ENCODE peak calls at places on chromosomes 1 and 21, in ten cellular contexts. One of them, this sample, is unnamed.

GRCh38 chr1:81800741-81801031 is at the start of gene ADGRL2:
- DNase-seq in dorsolateral prefrontal cortex: no peak
- DNase-seq in A673: no peak
- DNase-seq in cardiac fibroblast: no peak
- DNase-seq in GM23338: peak; percentile 71
- DNase-seq in heart right ventricle: peak; percentile 66
- DNase-seq in prostate gland: peak; percentile 42
- DNase-seq in fibroblast of villous mesenchyme: no peak
- DNase-seq in lower leg skin: no peak
- DNase-seq in keratinocyte: no peak
- DNase-seq in this sample: no peak

GRCh38 chr1:231626535-231626950 is at the start of gene DISC1:
- DNase-seq in fibroblast of villous mesenchyme: peak; percentile 94
- DNase-seq in cardiac fibroblast: peak; percentile 95
- DNase-seq in GM23338: peak; percentile 95
- DNase-seq in prostate gland: peak; percentile 74
- DNase-seq in keratinocyte: no peak
- DNase-seq in A673: peak; percentile 81
- DNase-seq in lower leg skin: peak; percentile 79
- DNase-seq in heart right ventricle: peak; percentile 84
- DNase-seq in dorsolateral prefrontal cortex: peak; percentile 74
- DNase-seq in this sample: peak; percentile 82

GRCh38 chr1:78035121-78035520 is 10.6 kb upstream of the GIPC2 start:
- DNase-seq in GM23338: no peak
- DNase-seq in keratinocyte: no peak
- DNase-seq in fibroblast of villous mesenchyme: peak; percentile 33
- DNase-seq in prostate gland: no peak
- DNase-seq in lower leg skin: no peak
- DNase-seq in heart right ventricle: no peak
- DNase-seq in A673: no peak
- DNase-seq in dorsolateral prefrontal cortex: no peak
- DNase-seq in cardiac fibroblast: no peak
- DNase-seq in this sample: peak; percentile 25

GRCh38 chr21:27306821-27307746 is 340.2 kb upstream of the ADAMTS5 start:
- DNase-seq in lower leg skin: no peak
- DNase-seq in dorsolateral prefrontal cortex: no peak
- DNase-seq in keratinocyte: no peak
- DNase-seq in A673: no peak
- DNase-seq in prostate gland: no peak
- DNase-seq in GM23338: no peak
- DNase-seq in heart right ventricle: no peak
- DNase-seq in fibroblast of villous mesenchyme: peak; percentile 83
- DNase-seq in cardiac fibroblast: peak; percentile 70
- DNase-seq in this sample: peak; percentile 80

GRCh38 chr1:25232866-25233784 is 823 bp upstream of the SYF2 start:
- DNase-seq in cardiac fibroblast: peak; percentile 92
- DNase-seq in keratinocyte: no peak
- DNase-seq in heart right ventricle: peak; percentile 55
- DNase-seq in A673: peak; percentile 81
- DNase-seq in GM23338: peak; percentile 91
- DNase-seq in dorsolateral prefrontal cortex: peak; percentile 89
- DNase-seq in fibroblast of villous mesenchyme: peak; percentile 92
- DNase-seq in prostate gland: peak; percentile 53
- DNase-seq in lower leg skin: peak; percentile 92
- DNase-seq in this sample: peak; percentile 89

GRCh38 chr1:28104866-28105467 is 16.6 kb upstream of the EYA3 start:
- DNase-seq in cardiac fibroblast: peak; percentile 48
- DNase-seq in lower leg skin: no peak
- DNase-seq in fibroblast of villous mesenchyme: peak; percentile 64
- DNase-seq in keratinocyte: peak; percentile 66
- DNase-seq in heart right ventricle: no peak
- DNase-seq in A673: peak; percentile 70
- DNase-seq in prostate gland: no peak
- DNase-seq in dorsolateral prefrontal cortex: peak; percentile 77
- DNase-seq in GM23338: peak; percentile 98
- DNase-seq in this sample: peak; percentile 43

GRCh38 chr1:1671365-1672119 is 12.7 kb upstream of the CDK11B start:
- DNase-seq in cardiac fibroblast: no peak
- DNase-seq in lower leg skin: no peak
- DNase-seq in prostate gland: no peak
- DNase-seq in GM23338: no peak
- DNase-seq in keratinocyte: no peak
- DNase-seq in heart right ventricle: no peak
- DNase-seq in fibroblast of villous mesenchyme: no peak
- DNase-seq in A673: no peak
- DNase-seq in dorsolateral prefrontal cortex: peak; percentile 18
- DNase-seq in this sample: no peak

GRCh38 chr1:87194856-87195255 is 133.8 kb upstream of the LMO4 start:
- DNase-seq in prostate gland: no peak
- DNase-seq in GM23338: no peak
- DNase-seq in dorsolateral prefrontal cortex: no peak
- DNase-seq in heart right ventricle: no peak
- DNase-seq in cardiac fibroblast: no peak
- DNase-seq in keratinocyte: no peak
- DNase-seq in fibroblast of villous mesenchyme: no peak
- DNase-seq in lower leg skin: no peak
- DNase-seq in A673: no peak
- DNase-seq in this sample: no peak

GRCh38 chr1:160353223-160353622 is 10.0 kb downstream of the NCSTN start:
- DNase-seq in A673: no peak
- DNase-seq in prostate gland: no peak
- DNase-seq in lower leg skin: no peak
- DNase-seq in heart right ventricle: no peak
- DNase-seq in keratinocyte: no peak
- DNase-seq in fibroblast of villous mesenchyme: peak; percentile 32
- DNase-seq in cardiac fibroblast: no peak
- DNase-seq in GM23338: no peak
- DNase-seq in dorsolateral prefrontal cortex: no peak
- DNase-seq in this sample: peak; percentile 22

GRCh38 chr1:184915463-184916080 is 58.7 kb downstream of the NIBAN1 start:
- DNase-seq in fibroblast of villous mesenchyme: no peak
- DNase-seq in cardiac fibroblast: peak; percentile 42
- DNase-seq in A673: no peak
- DNase-seq in GM23338: no peak
- DNase-seq in keratinocyte: no peak
- DNase-seq in heart right ventricle: no peak
- DNase-seq in prostate gland: no peak
- DNase-seq in dorsolateral prefrontal cortex: no peak
- DNase-seq in lower leg skin: no peak
- DNase-seq in this sample: peak; percentile 24

GRCh38 chr1:113759341-113760101 is at the start of gene PHTF1:
- DNase-seq in prostate gland: peak; percentile 43
- DNase-seq in A673: peak; percentile 64
- DNase-seq in fibroblast of villous mesenchyme: peak; percentile 79
- DNase-seq in heart right ventricle: peak; percentile 79
- DNase-seq in keratinocyte: no peak
- DNase-seq in GM23338: peak; percentile 90
- DNase-seq in lower leg skin: peak; percentile 58
- DNase-seq in cardiac fibroblast: peak; percentile 82
- DNase-seq in dorsolateral prefrontal cortex: peak; percentile 61
- DNase-seq in this sample: peak; percentile 78

DNA sequence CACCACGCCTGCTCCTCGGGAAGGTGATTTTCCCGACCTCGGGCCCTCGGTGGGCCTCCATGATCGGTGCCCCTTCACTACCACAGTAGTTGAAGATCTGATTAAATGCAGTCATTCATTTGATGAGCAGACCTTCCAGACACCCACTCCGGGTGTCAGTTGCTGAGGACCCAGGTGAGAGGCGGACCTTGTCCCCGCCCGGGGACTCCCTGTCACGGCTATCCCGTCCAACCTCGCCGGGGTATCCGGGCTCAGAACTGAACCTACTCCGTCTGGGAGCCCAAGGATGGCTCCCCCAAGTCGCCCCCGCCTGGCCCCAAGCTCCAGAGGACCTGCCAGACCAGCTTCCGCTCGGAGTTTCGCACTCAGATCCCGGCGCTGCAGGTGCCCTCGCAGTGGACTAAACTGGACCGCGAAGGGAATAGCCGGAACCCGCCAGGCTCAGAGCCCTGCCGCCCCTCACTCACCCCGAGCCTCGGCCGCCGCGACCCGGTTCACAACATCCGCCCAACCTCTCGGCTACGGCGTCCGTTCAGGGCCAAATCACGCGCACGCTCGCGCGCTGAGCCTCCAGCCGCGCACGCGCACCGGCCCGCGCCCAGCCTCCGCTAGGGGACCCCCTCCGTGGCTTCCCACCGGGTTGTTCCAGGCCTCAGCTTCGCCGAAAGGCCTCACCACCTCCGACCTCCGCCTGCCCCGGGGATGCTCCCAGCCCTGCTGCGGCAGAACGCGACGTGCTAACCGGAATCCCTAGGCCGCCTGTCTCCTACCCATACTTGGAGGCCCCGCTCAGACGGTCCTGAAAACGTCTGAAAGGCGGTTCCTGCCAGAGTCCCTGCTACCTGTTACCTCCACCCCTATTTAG is 22.3 kb downstream of the RNU1-3 start:
- DNase-seq in cardiac fibroblast: peak; percentile 98
- DNase-seq in GM23338: peak; percentile 99
- DNase-seq in A673: peak; percentile 100
- DNase-seq in lower leg skin: peak; percentile 89
- DNase-seq in prostate gland: peak; percentile 94
- DNase-seq in keratinocyte: no peak
- DNase-seq in fibroblast of villous mesenchyme: peak; percentile 97
- DNase-seq in dorsolateral prefrontal cortex: peak; percentile 92
- DNase-seq in heart right ventricle: peak; percentile 100
- DNase-seq in this sample: peak; percentile 95
- TF ChIP-seq CTCF in cardiac fibroblast: peak; percentile 44
- TF ChIP-seq CTCF in GM23338: no peak
- TF ChIP-seq CTCF in A673: peak; percentile 89
- TF ChIP-seq CTCF in lower leg skin: no peak
- TF ChIP-seq CTCF in prostate gland: no peak
- TF ChIP-seq CTCF in keratinocyte: peak; percentile 36
- TF ChIP-seq CTCF in fibroblast of villous mesenchyme: peak; percentile 65
- TF ChIP-seq CTCF in dorsolateral prefrontal cortex: peak; percentile 95
- TF ChIP-seq CTCF in heart right ventricle: peak; percentile 25
- TF ChIP-seq CTCF in this sample: peak; percentile 23

DNA sequence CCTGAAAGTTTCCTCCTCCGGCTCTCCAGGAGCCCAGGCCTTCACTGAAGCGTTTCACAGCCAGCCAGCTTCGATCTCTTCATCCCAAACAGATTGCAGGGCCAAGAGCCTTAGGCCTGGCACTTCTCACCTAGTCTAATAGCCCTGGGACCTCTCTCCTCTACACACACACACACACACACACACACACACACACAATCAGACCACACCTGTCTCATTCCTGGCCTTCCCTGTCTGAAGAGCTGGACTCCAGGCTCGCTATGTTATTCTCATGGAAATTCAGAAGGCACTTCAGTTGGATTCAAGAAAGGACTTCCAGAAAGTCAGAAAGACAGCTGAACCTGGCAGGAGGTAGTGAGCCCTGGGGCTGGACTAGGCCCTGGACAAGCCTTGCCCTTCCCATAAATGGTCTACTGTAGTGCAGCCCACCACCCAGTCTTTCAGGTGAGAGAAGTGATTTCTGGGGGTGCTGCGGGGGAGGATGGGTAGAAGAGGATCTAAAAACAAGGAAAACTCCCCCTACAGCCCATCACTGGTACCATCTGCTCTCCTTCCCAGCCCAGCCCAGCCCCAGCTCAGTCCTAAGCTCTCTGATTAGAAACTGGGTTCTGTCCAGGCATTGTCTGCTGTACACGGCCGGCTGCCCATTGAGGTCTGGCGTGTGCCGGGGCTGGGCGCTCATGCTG is 2.7 kb downstream of the KIF21B start:
- DNase-seq in prostate gland: no peak
- DNase-seq in keratinocyte: no peak
- DNase-seq in fibroblast of villous mesenchyme: peak; percentile 28
- DNase-seq in cardiac fibroblast: peak; percentile 52
- DNase-seq in A673: peak; percentile 38
- DNase-seq in dorsolateral prefrontal cortex: peak; percentile 64
- DNase-seq in GM23338: peak; percentile 84
- DNase-seq in heart right ventricle: no peak
- DNase-seq in lower leg skin: no peak
- DNase-seq in this sample: no peak
- H3K4me3 ChIP-seq in prostate gland: no peak overlapping the region
- H3K4me3 ChIP-seq in keratinocyte: no peak overlapping the region
- H3K4me3 ChIP-seq in fibroblast of villous mesenchyme: no peak overlapping the region
- H3K4me3 ChIP-seq in cardiac fibroblast: no peak overlapping the region
- H3K4me3 ChIP-seq in A673: no peak overlapping the region
- H3K4me3 ChIP-seq in dorsolateral prefrontal cortex: peak overlapping the region; percentile 75
- H3K4me3 ChIP-seq in GM23338: peak overlapping the region; percentile 82
- H3K4me3 ChIP-seq in heart right ventricle: no peak overlapping the region
- H3K4me3 ChIP-seq in lower leg skin: no peak overlapping the region
- H3K4me3 ChIP-seq in this sample: no peak overlapping the region

GRCh38 chr1:193367863-193368262 is 181.4 kb upstream of the B3GALT2 start:
- DNase-seq in dorsolateral prefrontal cortex: no peak
- DNase-seq in heart right ventricle: no peak
- DNase-seq in fibroblast of villous mesenchyme: no peak
- DNase-seq in GM23338: no peak
- DNase-seq in A673: no peak
- DNase-seq in cardiac fibroblast: no peak
- DNase-seq in prostate gland: no peak
- DNase-seq in keratinocyte: no peak
- DNase-seq in lower leg skin: no peak
- DNase-seq in this sample: no peak

GRCh38 chr1:193368302-193368701 is 181.9 kb upstream of the B3GALT2 start:
- DNase-seq in heart right ventricle: no peak
- DNase-seq in prostate gland: no peak
- DNase-seq in lower leg skin: no peak
- DNase-seq in keratinocyte: no peak
- DNase-seq in GM23338: no peak
- DNase-seq in fibroblast of villous mesenchyme: peak; percentile 8
- DNase-seq in cardiac fibroblast: peak; percentile 13
- DNase-seq in A673: no peak
- DNase-seq in dorsolateral prefrontal cortex: no peak
- DNase-seq in this sample: no peak

GRCh38 chr1:193372553-193372952 is 186.1 kb upstream of the B3GALT2 start:
- DNase-seq in dorsolateral prefrontal cortex: no peak
- DNase-seq in prostate gland: no peak
- DNase-seq in keratinocyte: no peak
- DNase-seq in A673: no peak
- DNase-seq in lower leg skin: no peak
- DNase-seq in fibroblast of villous mesenchyme: no peak
- DNase-seq in heart right ventricle: no peak
- DNase-seq in GM23338: no peak
- DNase-seq in cardiac fibroblast: no peak
- DNase-seq in this sample: no peak

GRCh38 chr1:193366764-193367507 is 180.5 kb upstream of the B3GALT2 start:
- DNase-seq in lower leg skin: no peak
- DNase-seq in prostate gland: no peak
- DNase-seq in GM23338: no peak
- DNase-seq in cardiac fibroblast: no peak
- DNase-seq in A673: no peak
- DNase-seq in heart right ventricle: no peak
- DNase-seq in dorsolateral prefrontal cortex: no peak
- DNase-seq in keratinocyte: no peak
- DNase-seq in fibroblast of villous mesenchyme: no peak
- DNase-seq in this sample: no peak
- TF ChIP-seq CTCF in lower leg skin: no peak
- TF ChIP-seq CTCF in prostate gland: no peak
- TF ChIP-seq CTCF in GM23338: no peak
- TF ChIP-seq CTCF in cardiac fibroblast: no peak
- TF ChIP-seq CTCF in A673: no peak
- TF ChIP-seq CTCF in heart right ventricle: no peak
- TF ChIP-seq CTCF in dorsolateral prefrontal cortex: no peak
- TF ChIP-seq CTCF in keratinocyte: no peak
- TF ChIP-seq CTCF in fibroblast of villous mesenchyme: no peak
- TF ChIP-seq CTCF in this sample: no peak

DNA sequence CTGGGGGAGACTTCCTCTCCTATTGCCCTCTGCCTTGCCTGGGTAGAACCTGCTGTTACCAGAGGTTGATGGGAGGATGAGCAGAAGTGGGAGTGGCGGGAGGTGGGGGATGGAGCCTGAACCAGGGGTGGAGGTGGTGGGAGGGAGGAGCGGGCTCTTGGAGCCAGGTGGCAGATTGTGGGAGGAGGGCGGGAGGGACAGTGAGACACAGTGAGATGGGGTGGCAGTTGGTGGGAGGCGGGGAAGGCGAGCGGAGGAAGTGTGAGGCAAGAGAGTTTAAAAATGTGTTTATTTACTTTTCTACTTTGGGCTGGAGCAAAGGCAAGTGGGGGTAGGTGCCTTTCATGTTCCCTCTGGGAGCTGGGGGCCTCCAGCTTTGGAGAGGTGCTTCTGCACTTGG is 87.2 kb downstream of the KCNJ6 start:
- DNase-seq in GM23338: no peak
- DNase-seq in fibroblast of villous mesenchyme: no peak
- DNase-seq in prostate gland: no peak
- DNase-seq in A673: no peak
- DNase-seq in lower leg skin: no peak
- DNase-seq in keratinocyte: no peak
- DNase-seq in heart right ventricle: no peak
- DNase-seq in dorsolateral prefrontal cortex: no peak
- DNase-seq in cardiac fibroblast: no peak
- DNase-seq in this sample: no peak
- H3K4me3 ChIP-seq in GM23338: no peak overlapping the region
- H3K4me3 ChIP-seq in fibroblast of villous mesenchyme: no peak overlapping the region
- H3K4me3 ChIP-seq in prostate gland: no peak overlapping the region
- H3K4me3 ChIP-seq in A673: no peak overlapping the region
- H3K4me3 ChIP-seq in lower leg skin: no peak overlapping the region
- H3K4me3 ChIP-seq in keratinocyte: no peak overlapping the region
- H3K4me3 ChIP-seq in heart right ventricle: no peak overlapping the region
- H3K4me3 ChIP-seq in dorsolateral prefrontal cortex: no peak overlapping the region
- H3K4me3 ChIP-seq in cardiac fibroblast: no peak overlapping the region
- H3K4me3 ChIP-seq in this sample: no peak overlapping the region